ENCODE peak calls at places on chromosomes 16 and 17, in four cellular contexts. Y is T-helper 9 cell, Q is T-cell, A is EL. X is an unnamed sample.

GRCh38 chr17:43517615-43518386 is 28.3 kb downstream of the ETV4 start:
- DNase-seq in A (peak), Y (no peak), Q (no peak), X (peak)

GRCh38 chr17:13727441-13728171 is 125.9 kb upstream of the HS3ST3A1 start:
- DNase-seq in A (peak), Q (no peak), Y (no peak), X (peak)

GRCh38 chr17:54903375-54903774 is 2.7 kb downstream of the TOM1L1 start:
- DNase-seq in Q (no peak), Y (no peak), A (no peak), X (no peak)

GRCh38 chr17:56832446-56832845 is 1.3 kb downstream of the C17orf67 start:
- DNase-seq in Y (no peak), A (peak), Q (no peak), X (no peak)

GRCh38 chr16:49021136-49021535 is 260.5 kb downstream of the CBLN1 start:
- DNase-seq in Y (no peak), Q (no peak), A (peak), X (no peak)

GRCh38 chr16:75289189-75289588 is 37.8 kb upstream of the BCAR1 start:
- DNase-seq in Y (no peak), Q (no peak), A (peak), X (no peak)

GRCh38 chr17:82956726-82957468 is 117.1 kb upstream of the ZNF750 start:
- DNase-seq in Y (no peak), Q (no peak), A (no peak), X (no peak)

GRCh38 chr16:50644730-50645129 is 36.4 kb downstream of the SNX20 start:
- DNase-seq in Q (peak), Y (no peak), A (peak), X (no peak)

GRCh38 chr17:64783556-64784352 is 121.6 kb upstream of the SMURF2 start:
- DNase-seq in Y (no peak), A (no peak), Q (no peak), X (no peak)

GRCh38 chr16:13554020-13554419 is 365.9 kb upstream of the ERCC4 start:
- DNase-seq in Q (no peak), A (no peak), Y (no peak), X (no peak)

X was measured in NCI-H226.